ENCODE peak calls at places on chromosomes 2 and 18, in five cellular contexts. V, E, B, I and O are unnamed samples.

GRCh38 chr2:118973542-118973951 is 31.6 kb downstream of the MARCO start:
- DNase-seq in V (no peak), I (no peak), B (no peak), E (no peak), O (no peak)

GRCh38 chr18:76416935-76417334 is 78.1 kb downstream of the ZNF516 start:
- DNase-seq in B (no peak), V (no peak), E (no peak), I (no peak), O (no peak)

GRCh38 chr2:172214252-172214651 is 111.6 kb upstream of the DLX2 start:
- DNase-seq in V (no peak), I (no peak), E (no peak), B (no peak), O (no peak)

GRCh38 chr2:113117594-113118262 is 9.7 kb upstream of the IL1RN start:
- DNase-seq in V (peak; percentile 50), E (no peak), B (peak; percentile 72), I (no peak), O (no peak)

GRCh38 chr2:37330669-37331068 is 6.0 kb upstream of the PRKD3 start:
- DNase-seq in I (no peak), B (no peak), E (no peak), V (no peak), O (no peak)

GRCh38 chr2:9370746-9371145 is 52.6 kb downstream of the ITGB1BP1 start:
- DNase-seq in V (no peak), B (peak; percentile 11), E (no peak), I (no peak), O (no peak)

GRCh38 chr2:46914578-46915230 is 902 bp downstream of the MCFD2 start:
- DNase-seq in E (no peak), B (no peak), V (no peak), I (no peak), O (no peak)

GRCh38 chr2:46404181-46404759 is 75.1 kb upstream of the TMEM247 start:
- DNase-seq in E (no peak), V (no peak), I (no peak), B (no peak), O (no peak)

GRCh38 chr2:189679224-189679623 is 4.8 kb downstream of the ANKAR start:
- DNase-seq in E (no peak), B (no peak), V (no peak), I (no peak), O (no peak)

GRCh38 chr2:149815946-149816345 is 228.4 kb upstream of the MMADHC start:
- DNase-seq in V (no peak), E (no peak), B (no peak), I (no peak), O (no peak)